ENCODE peak calls at places on chromosomes 13 and 19, in seven cellular contexts. A, S, X, Y, V, J and U are unnamed samples.

GRCh38 chr13:74288361-74288911 is 154.2 kb upstream of the KLF12 start:
- DNase-seq in Y (peak; percentile 26), X (no peak), S (peak; percentile 13), A (no peak), V (no peak), J (no peak), U (no peak)

GRCh38 chr13:44790289-44790688 is 199.0 kb downstream of the NUFIP1 start:
- DNase-seq in Y (no peak), V (no peak), S (no peak), X (no peak), J (no peak), A (no peak), U (no peak)

GRCh38 chr19:29121684-29122083 is 91.3 kb downstream of the UQCRFS1 start:
- DNase-seq in Y (peak; percentile 8), V (peak; percentile 27), A (no peak), X (no peak), J (peak; percentile 30), S (no peak), U (peak; percentile 22)

GRCh38 chr19:38319421-38320258 is at the start of gene KCNK6:
- DNase-seq in S (peak; percentile 65), A (no peak), Y (peak; percentile 26), J (peak; percentile 41), X (no peak), V (peak; percentile 15), U (peak; percentile 34)

GRCh38 chr19:11659612-11660011 is 62.3 kb downstream of the ZNF627 start:
- DNase-seq in A (no peak), J (no peak), X (no peak), S (no peak), V (peak; percentile 9), Y (no peak), U (peak; percentile 19)

GRCh38 chr13:110105136-110105535 is 201.8 kb downstream of the COL4A1 start:
- DNase-seq in V (no peak), J (no peak), X (no peak), S (no peak), Y (no peak), A (no peak), U (no peak)

GRCh38 chr13:35760678-35761308 is 284.3 kb upstream of the MAB21L1 start:
- DNase-seq in J (no peak), X (no peak), V (no peak), A (no peak), Y (no peak), S (no peak), U (no peak)

GRCh38 chr19:45577111-45577905 is 7.3 kb downstream of the OPA3 start:
- DNase-seq in V (peak; percentile 83), A (peak; percentile 76), S (peak; percentile 75), Y (peak; percentile 52), J (no peak), X (no peak), U (peak; percentile 89)

GRCh38 chr19:30047355-30047895 is 105.4 kb downstream of the URI1 start:
- DNase-seq in V (no peak), J (no peak), Y (no peak), X (no peak), S (no peak), A (no peak), U (no peak)

GRCh38 chr13:43021926-43022670 is 1.3 kb upstream of the DNAJC15 start:
- DNase-seq in V (peak; percentile 84), S (no peak), Y (no peak), A (no peak), X (no peak), J (no peak), U (peak; percentile 77)

GRCh38 chr13:30608364-30608763 is 9.4 kb upstream of the USPL1 start:
- DNase-seq in V (no peak), J (no peak), X (no peak), A (no peak), Y (no peak), S (no peak), U (peak; percentile 43)

GRCh38 chr13:109779074-109779473 is 7.3 kb downstream of the IRS2 start:
- DNase-seq in J (no peak), V (no peak), A (no peak), Y (no peak), S (no peak), X (no peak), U (no peak)

GRCh38 chr13:101303512-101303911 is 112.8 kb downstream of the NALCN start:
- DNase-seq in J (peak; percentile 45), V (peak; percentile 82), Y (no peak), A (no peak), X (no peak), S (no peak), U (peak; percentile 31)

GRCh38 chr19:10961073-10961762 is 388 bp downstream of the SMARCA4 start:
- DNase-seq in J (no peak), A (no peak), Y (peak; percentile 53), V (peak; percentile 20), X (no peak), S (peak; percentile 30), U (peak; percentile 28)

GRCh38 chr19:51703655-51704515 is 10.8 kb downstream of the SPACA6 start:
- DNase-seq in X (no peak), A (peak; percentile 85), S (peak; percentile 97), Y (peak; percentile 97), J (peak; percentile 99), V (peak; percentile 93), U (peak; percentile 88)

GRCh38 chr13:72168126-72168525 is 301.1 kb upstream of the DACH1 start:
- DNase-seq in S (no peak), X (no peak), A (no peak), Y (no peak), J (no peak), V (no peak), U (no peak)

GRCh38 chr13:72160977-72161376 is 294.0 kb upstream of the DACH1 start:
- DNase-seq in A (no peak), Y (peak; percentile 1), V (no peak), S (no peak), X (no peak), J (no peak), U (no peak)

GRCh38 chr13:72166102-72166660 is 299.2 kb upstream of the DACH1 start:
- DNase-seq in S (no peak), J (no peak), A (no peak), Y (no peak), V (no peak), X (no peak), U (no peak)

GRCh38 chr13:72164811-72165210 is 297.8 kb upstream of the DACH1 start:
- DNase-seq in A (no peak), S (no peak), Y (no peak), V (no peak), X (no peak), J (no peak), U (no peak)

GRCh38 chr13:72163671-72164070 is 296.7 kb upstream of the DACH1 start:
- DNase-seq in V (peak; percentile 8), Y (no peak), X (no peak), J (no peak), S (no peak), A (no peak), U (no peak)
- TF ChIP-seq CTCF in V (no peak), Y (no peak), X (no peak), J (no peak), S (no peak), A (no peak), U (no peak)

GRCh38 chr19:7294571-7295212 is 478 bp upstream of the INSR start:
- DNase-seq in A (no peak), J (peak; percentile 78), X (peak; percentile 10), V (peak; percentile 60), Y (peak; percentile 87), S (peak; percentile 89), U (peak; percentile 49)
- H3K4me3 ChIP-seq in A (peak overlapping the region; percentile 61), J (peak overlapping the region; percentile 99), X (peak overlapping the region; percentile 51), V (peak overlapping the region; percentile 66), Y (peak overlapping the region; percentile 65), S (peak overlapping the region; percentile 12), U (peak overlapping the region; percentile 79)

DNA sequence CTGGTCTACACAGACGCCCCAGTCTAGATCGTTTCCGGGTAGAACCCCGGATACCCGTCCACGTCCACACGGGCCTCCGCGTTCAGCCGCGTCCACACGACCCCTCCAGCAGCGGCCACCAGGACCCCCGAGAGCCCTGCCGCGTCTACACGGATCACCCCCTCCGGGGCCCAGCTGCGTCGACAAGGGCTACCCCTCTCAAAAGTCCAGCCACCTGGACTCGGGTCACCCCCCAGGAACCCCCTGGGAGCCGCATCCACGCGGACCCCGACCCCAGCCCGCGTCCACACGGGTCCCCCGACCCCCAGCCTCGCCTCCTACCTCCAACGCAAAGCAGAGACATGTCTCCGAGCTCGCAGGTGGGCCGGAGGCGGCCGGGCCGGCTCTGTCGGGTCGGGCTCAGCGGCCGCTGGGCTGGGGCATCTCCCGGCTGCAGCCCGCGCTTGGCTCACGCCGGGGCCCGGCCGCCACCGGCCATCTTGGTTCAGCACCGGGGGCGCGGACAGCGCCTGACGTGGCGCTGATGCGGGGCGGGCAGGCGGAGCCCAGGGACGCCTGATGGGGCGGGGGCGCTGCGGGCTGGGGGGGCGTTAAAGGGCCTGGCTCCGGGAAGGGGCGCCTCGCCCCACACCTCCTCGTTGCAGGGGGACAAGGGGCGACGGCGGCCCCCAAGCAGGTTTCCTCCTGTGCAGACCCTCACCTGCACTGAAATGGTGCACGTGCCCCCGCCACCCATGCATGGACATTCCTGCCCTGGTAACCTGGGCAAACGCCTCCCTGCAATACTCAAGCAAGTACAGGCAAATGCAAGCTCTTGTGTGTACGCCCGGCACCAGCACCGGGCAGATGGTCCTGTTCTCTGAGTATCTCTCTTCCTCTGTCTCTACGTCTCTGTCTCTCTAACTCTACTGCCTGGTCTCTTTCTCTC is at the start of gene UNC13A:
- DNase-seq in S (peak; percentile 43), A (no peak), V (no peak), X (no peak), Y (peak; percentile 28), J (no peak), U (peak; percentile 35)
- TF ChIP-seq CTCF in S (no peak), A (no peak), V (no peak), X (no peak), Y (no peak), J (no peak), U (no peak)

GRCh38 chr19:42285546-42285945 is 16.4 kb upstream of the PRR19 start:
- DNase-seq in J (no peak), Y (peak; percentile 38), V (no peak), X (no peak), A (no peak), S (no peak), U (no peak)
- H3K4me3 ChIP-seq in J (peak overlapping the region; percentile 70), Y (peak overlapping the region; percentile 91), V (peak overlapping the region; percentile 71), X (peak overlapping the region; percentile 66), A (peak overlapping the region; percentile 75), S (no peak overlapping the region), U (peak overlapping the region; percentile 84)

GRCh38 chr13:103772576-103772975 is 706.4 kb upstream of the SLC10A2 start:
- DNase-seq in Y (peak; percentile 3), V (no peak), J (no peak), A (no peak), X (no peak), S (no peak), U (no peak)
- TF ChIP-seq CTCF in Y (peak; percentile 3), V (no peak), J (no peak), A (no peak), X (no peak), S (no peak), U (no peak)

DNA sequence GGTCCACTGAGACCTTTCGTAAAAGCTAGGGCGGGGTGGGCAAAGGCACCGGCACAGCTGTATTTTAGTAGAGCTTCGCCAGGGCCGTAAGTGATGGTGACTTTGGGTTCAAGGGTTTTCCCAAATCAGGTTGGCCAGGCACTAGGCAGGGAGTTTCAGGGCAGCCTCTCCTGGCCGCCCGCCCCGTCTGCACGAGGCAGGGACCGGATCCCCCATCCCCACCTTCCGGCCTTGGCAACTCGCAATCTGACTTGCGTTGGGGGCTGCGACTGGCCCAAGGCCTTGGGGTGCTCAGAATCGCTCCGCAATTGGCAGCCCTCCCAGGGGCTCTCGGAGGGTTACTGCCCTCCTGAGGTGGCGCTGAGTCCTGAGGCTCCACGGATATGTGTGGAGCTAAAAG is 4.1 kb upstream of the ZIC5 start:
- DNase-seq in Y (no peak), X (no peak), A (no peak), S (no peak), V (no peak), J (no peak), U (no peak)
- H3K4me3 ChIP-seq in Y (no peak overlapping the region), X (no peak overlapping the region), A (no peak overlapping the region), S (no peak overlapping the region), V (no peak overlapping the region), J (no peak overlapping the region), U (no peak overlapping the region)